ENCODE peak calls at places on chromosome 2, in seven cellular contexts. One of them, this sample, is unnamed. For H3K36me3, the result is how much of the 10 kb centered on the place peaks cover.

GRCh38 chr2:42368817-42369550 is 8.0 kb upstream of the COX7A2L start:
- DNase-seq in small intestine: peak
- DNase-seq in fibroblast of lung: no peak
- DNase-seq in kidney: no peak
- DNase-seq in tibial artery: no peak
- DNase-seq in mammary epithelial cell: no peak
- DNase-seq in breast epithelium: peak
- DNase-seq in this sample: no peak

GRCh38 chr2:44950646-44951045 is 9.1 kb downstream of the SIX3 start:
- DNase-seq in tibial artery: no peak
- DNase-seq in breast epithelium: no peak
- DNase-seq in kidney: peak
- DNase-seq in mammary epithelial cell: no peak
- DNase-seq in fibroblast of lung: no peak
- DNase-seq in small intestine: no peak
- DNase-seq in this sample: no peak

GRCh38 chr2:3611611-3612010 is 16.7 kb downstream of the COLEC11 start:
- DNase-seq in small intestine: no peak
- DNase-seq in kidney: no peak
- DNase-seq in breast epithelium: peak
- DNase-seq in tibial artery: no peak
- DNase-seq in fibroblast of lung: no peak
- DNase-seq in mammary epithelial cell: no peak
- DNase-seq in this sample: peak

GRCh38 chr2:40380721-40381120 is 71.2 kb downstream of the SLC8A1 start:
- DNase-seq in tibial artery: no peak
- DNase-seq in fibroblast of lung: no peak
- DNase-seq in breast epithelium: no peak
- DNase-seq in mammary epithelial cell: no peak
- DNase-seq in kidney: no peak
- DNase-seq in small intestine: no peak
- DNase-seq in this sample: no peak

GRCh38 chr2:205868773-205869333 is 186.6 kb downstream of the NRP2 start:
- DNase-seq in mammary epithelial cell: peak
- DNase-seq in breast epithelium: no peak
- DNase-seq in tibial artery: no peak
- DNase-seq in small intestine: no peak
- DNase-seq in kidney: no peak
- DNase-seq in fibroblast of lung: peak
- DNase-seq in this sample: no peak

GRCh38 chr2:232876978-232877441 is 6.9 kb downstream of the SNORC start:
- DNase-seq in small intestine: peak
- DNase-seq in fibroblast of lung: no peak
- DNase-seq in breast epithelium: peak
- DNase-seq in mammary epithelial cell: no peak
- DNase-seq in kidney: peak
- DNase-seq in tibial artery: no peak
- DNase-seq in this sample: no peak

GRCh38 chr2:45823723-45824206 is 172.3 kb downstream of the PRKCE start:
- DNase-seq in kidney: peak
- DNase-seq in fibroblast of lung: no peak
- DNase-seq in breast epithelium: peak
- DNase-seq in mammary epithelial cell: peak
- DNase-seq in tibial artery: peak
- DNase-seq in small intestine: no peak
- DNase-seq in this sample: no peak

GRCh38 chr2:231037731-231038482 is 584 bp downstream of the C2orf72 start:
- DNase-seq in fibroblast of lung: no peak
- DNase-seq in small intestine: peak
- DNase-seq in breast epithelium: no peak
- DNase-seq in tibial artery: no peak
- DNase-seq in mammary epithelial cell: no peak
- DNase-seq in kidney: no peak
- DNase-seq in this sample: peak

GRCh38 chr2:118502106-118502505 is 345.3 kb downstream of the EN1 start:
- DNase-seq in mammary epithelial cell: no peak
- DNase-seq in fibroblast of lung: no peak
- DNase-seq in small intestine: no peak
- DNase-seq in tibial artery: no peak
- DNase-seq in breast epithelium: no peak
- DNase-seq in kidney: no peak
- DNase-seq in this sample: no peak

GRCh38 chr2:107585851-107586250 is 240.8 kb upstream of the RGPD4 start:
- DNase-seq in tibial artery: no peak
- DNase-seq in mammary epithelial cell: peak
- DNase-seq in kidney: no peak
- DNase-seq in breast epithelium: no peak
- DNase-seq in fibroblast of lung: no peak
- DNase-seq in small intestine: no peak
- DNase-seq in this sample: no peak

GRCh38 chr2:20196053-20196880 is 28.7 kb downstream of the SDC1 start:
- DNase-seq in kidney: no peak
- DNase-seq in small intestine: peak
- DNase-seq in tibial artery: no peak
- DNase-seq in mammary epithelial cell: no peak
- DNase-seq in breast epithelium: peak
- DNase-seq in fibroblast of lung: no peak
- DNase-seq in this sample: no peak

GRCh38 chr2:160126315-160126714 is 63.9 kb upstream of the PLA2R1 start:
- DNase-seq in kidney: no peak
- DNase-seq in breast epithelium: no peak
- DNase-seq in mammary epithelial cell: no peak
- DNase-seq in small intestine: no peak
- DNase-seq in fibroblast of lung: no peak
- DNase-seq in tibial artery: no peak
- DNase-seq in this sample: no peak

DNA sequence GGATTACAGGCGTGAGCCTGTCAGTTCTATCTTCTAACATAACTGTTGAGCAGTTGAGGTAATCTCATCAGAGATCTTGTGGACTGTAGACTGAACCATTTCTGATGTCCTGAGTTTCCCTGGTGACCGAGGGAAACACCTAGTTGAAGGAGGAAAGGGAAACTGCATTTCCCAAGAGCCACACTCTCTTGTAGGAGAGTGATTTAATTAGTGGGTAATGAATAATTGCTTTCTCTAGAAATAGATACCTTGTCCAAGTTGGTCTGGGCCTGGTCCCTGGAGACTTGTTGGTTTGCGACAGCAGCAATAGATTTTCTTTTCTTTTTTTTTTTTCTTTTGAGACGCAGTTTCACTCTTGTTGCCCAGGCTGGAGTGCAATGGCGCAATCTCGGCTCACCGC is 7.4 kb downstream of the TTLL4 start:
- DNase-seq in mammary epithelial cell: no peak
- DNase-seq in small intestine: peak
- DNase-seq in tibial artery: no peak
- DNase-seq in fibroblast of lung: no peak
- DNase-seq in breast epithelium: no peak
- DNase-seq in kidney: no peak
- DNase-seq in this sample: no peak
- H3K27ac ChIP-seq in mammary epithelial cell: no peak
- H3K27ac ChIP-seq in small intestine: peak
- H3K27ac ChIP-seq in tibial artery: no peak
- H3K27ac ChIP-seq in fibroblast of lung: no peak
- H3K27ac ChIP-seq in breast epithelium: no peak
- H3K27ac ChIP-seq in kidney: no peak
- H3K27ac ChIP-seq in this sample: no peak

GRCh38 chr2:172624996-172625395 is 69.1 kb downstream of the PDK1 start:
- DNase-seq in breast epithelium: no peak
- DNase-seq in tibial artery: no peak
- DNase-seq in mammary epithelial cell: no peak
- DNase-seq in small intestine: no peak
- DNase-seq in fibroblast of lung: no peak
- DNase-seq in kidney: no peak
- DNase-seq in this sample: no peak
- H3K36me3 ChIP-seq in breast epithelium: under half
- H3K36me3 ChIP-seq in tibial artery: under half
- H3K36me3 ChIP-seq in mammary epithelial cell: under half
- H3K36me3 ChIP-seq in small intestine: under half
- H3K36me3 ChIP-seq in fibroblast of lung: under half
- H3K36me3 ChIP-seq in kidney: under half
- H3K36me3 ChIP-seq in this sample: under half

DNA sequence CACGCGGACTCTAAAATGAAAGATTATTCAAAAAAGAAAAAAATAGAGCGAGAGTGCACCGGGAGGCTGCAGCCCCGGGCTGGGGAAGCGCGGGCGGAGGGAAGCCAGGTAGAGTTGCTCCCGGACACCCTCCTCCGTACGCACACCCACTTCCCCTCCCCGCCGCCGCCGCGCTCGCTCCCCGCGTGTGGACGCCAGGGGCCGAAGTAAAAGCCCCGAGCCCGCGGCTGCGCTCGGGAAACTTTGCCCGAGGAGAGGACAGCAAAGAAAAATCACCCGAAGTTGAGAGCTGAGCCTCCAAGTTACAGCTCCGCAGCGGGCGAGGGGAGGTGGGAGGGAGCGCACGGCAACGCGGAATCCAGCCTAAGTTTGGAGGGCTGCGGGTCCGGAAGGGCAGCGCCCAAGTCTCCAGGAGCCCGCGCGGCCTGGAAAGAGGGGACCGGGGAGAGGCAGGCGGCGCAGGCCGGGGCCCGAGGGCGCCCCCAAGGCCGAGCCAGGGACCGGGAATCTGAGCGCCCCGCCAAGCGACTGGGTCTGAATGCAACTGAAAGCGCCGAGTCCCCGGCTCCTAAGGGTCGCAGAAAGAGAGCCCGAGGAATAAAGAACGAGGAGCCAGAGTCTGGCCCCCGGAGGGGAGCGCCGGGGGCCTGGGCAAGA is 666 bp upstream of the BCL11A start:
- DNase-seq in mammary epithelial cell: peak
- DNase-seq in breast epithelium: no peak
- DNase-seq in tibial artery: no peak
- DNase-seq in small intestine: no peak
- DNase-seq in fibroblast of lung: no peak
- DNase-seq in kidney: peak
- DNase-seq in this sample: peak
- H3K27ac ChIP-seq in mammary epithelial cell: peak
- H3K27ac ChIP-seq in breast epithelium: no peak
- H3K27ac ChIP-seq in tibial artery: no peak
- H3K27ac ChIP-seq in small intestine: peak
- H3K27ac ChIP-seq in fibroblast of lung: no peak
- H3K27ac ChIP-seq in kidney: no peak
- H3K27ac ChIP-seq in this sample: peak

GRCh38 chr2:217856871-217857270 is 145.9 kb downstream of the TNS1 start:
- DNase-seq in kidney: no peak
- DNase-seq in breast epithelium: no peak
- DNase-seq in mammary epithelial cell: no peak
- DNase-seq in fibroblast of lung: no peak
- DNase-seq in tibial artery: no peak
- DNase-seq in small intestine: no peak
- DNase-seq in this sample: no peak

GRCh38 chr2:217858519-217859466 is 144.0 kb downstream of the TNS1 start:
- DNase-seq in fibroblast of lung: peak
- DNase-seq in mammary epithelial cell: no peak
- DNase-seq in breast epithelium: no peak
- DNase-seq in kidney: peak
- DNase-seq in tibial artery: peak
- DNase-seq in small intestine: peak
- DNase-seq in this sample: peak

GRCh38 chr2:217857624-217858506 is 144.9 kb downstream of the TNS1 start:
- DNase-seq in kidney: no peak
- DNase-seq in small intestine: no peak
- DNase-seq in tibial artery: peak
- DNase-seq in mammary epithelial cell: no peak
- DNase-seq in breast epithelium: no peak
- DNase-seq in fibroblast of lung: no peak
- DNase-seq in this sample: no peak

GRCh38 chr2:217861334-217861877 is 141.4 kb downstream of the TNS1 start:
- DNase-seq in small intestine: no peak
- DNase-seq in kidney: no peak
- DNase-seq in mammary epithelial cell: no peak
- DNase-seq in fibroblast of lung: no peak
- DNase-seq in breast epithelium: no peak
- DNase-seq in tibial artery: no peak
- DNase-seq in this sample: no peak

GRCh38 chr2:217859926-217860325 is 142.9 kb downstream of the TNS1 start:
- DNase-seq in tibial artery: no peak
- DNase-seq in fibroblast of lung: no peak
- DNase-seq in breast epithelium: no peak
- DNase-seq in kidney: no peak
- DNase-seq in mammary epithelial cell: no peak
- DNase-seq in small intestine: no peak
- DNase-seq in this sample: no peak
- H3K36me3 ChIP-seq in tibial artery: half or more
- H3K36me3 ChIP-seq in fibroblast of lung: under half
- H3K36me3 ChIP-seq in breast epithelium: under half
- H3K36me3 ChIP-seq in kidney: half or more
- H3K36me3 ChIP-seq in mammary epithelial cell: under half
- H3K36me3 ChIP-seq in small intestine: under half
- H3K36me3 ChIP-seq in this sample: under half

This sample was measured in WERI-Rb-1.